ENCODE peak calls at places on chromosomes 6 and 20, in four cellular contexts. R is effector memory CD4-positive, alpha-beta T cell; U is Panc1; K is adipocyte. J is an unnamed sample. For H3K9me3, the result is how much of the 10 kb centered on the place peaks cover.

GRCh38 chr6:156752666-156753301 is 24.4 kb upstream of the ARID1B start:
- DNase-seq in R (no peak), U (peak), K (no peak), J (no peak)

GRCh38 chr6:111715321-111715720 is 109.6 kb upstream of the TRAF3IP2 start:
- DNase-seq in U (no peak), R (peak), K (no peak), J (no peak)

GRCh38 chr20:57282691-57283361 is 16.4 kb upstream of the BMP7 start:
- DNase-seq in U (no peak), R (no peak), K (no peak), J (no peak)

GRCh38 chr20:41632896-41633295 is 14.7 kb upstream of the CHD6 start:
- DNase-seq in K (no peak), U (no peak), R (no peak), J (no peak)

GRCh38 chr20:6122873-6123649 is at the start of gene FERMT1:
- DNase-seq in U (no peak), R (no peak), K (peak), J (no peak)

GRCh38 chr6:491233-491632 is 99.7 kb downstream of the IRF4 start:
- DNase-seq in K (peak), R (peak), U (no peak), J (no peak)

GRCh38 chr6:42279144-42279781 is 61.6 kb upstream of the MRPS10 start:
- DNase-seq in U (no peak), K (peak), R (no peak), J (no peak)

GRCh38 chr6:16236648-16237199 is 1.7 kb upstream of the GMPR start:
- DNase-seq in U (no peak), K (peak), R (no peak), J (no peak)

GRCh38 chr6:68710916-68711315 is 75.8 kb downstream of the ADGRB3 start:
- DNase-seq in U (no peak), R (no peak), K (no peak), J (no peak)

GRCh38 chr20:41347523-41348429 is 7.2 kb downstream of the LPIN3 start:
- DNase-seq in R (no peak), U (no peak), K (no peak), J (no peak)

GRCh38 chr6:24847402-24847801 is 48.7 kb upstream of the ARMH2 start:
- DNase-seq in K (no peak), R (no peak), U (no peak), J (no peak)

GRCh38 chr6:132813173-132813856 is 1.1 kb upstream of the RPS12 start:
- DNase-seq in U (no peak), R (peak), K (peak), J (peak)

GRCh38 chr20:60512436-60512835 is 554.2 kb downstream of the CDH26 start:
- DNase-seq in R (no peak), U (no peak), K (no peak), J (no peak)

GRCh38 chr20:62368629-62369507 is 1.8 kb upstream of the LAMA5 start:
- DNase-seq in R (no peak), K (peak), U (no peak), J (no peak)

GRCh38 chr6:14066782-14067406 is 50.7 kb upstream of the CD83 start:
- DNase-seq in R (no peak), U (no peak), K (peak), J (no peak)

GRCh38 chr6:36852481-36853147 is 13.4 kb upstream of the CPNE5 start:
- DNase-seq in U (no peak), R (no peak), K (peak), J (no peak)

GRCh38 chr20:33076662-33077398 is 2.6 kb upstream of the BPIFB4 start:
- DNase-seq in K (peak), U (no peak), R (no peak), J (no peak)

GRCh38 chr6:32627831-32628230 is 9.4 kb upstream of the HLA-DQA1 start:
- DNase-seq in K (no peak), R (peak), U (no peak), J (peak)

GRCh38 chr20:2822073-2822472 is 5.9 kb downstream of the TMEM239 start:
- DNase-seq in K (no peak), U (no peak), R (peak), J (peak)

GRCh38 chr6:47733879-47734558 is 35.6 kb downstream of the ADGRF4 start:
- DNase-seq in K (peak), U (no peak), R (no peak), J (no peak)

GRCh38 chr20:33290852-33291251 is 7.8 kb downstream of the BPIFB1 start:
- DNase-seq in K (no peak), R (no peak), U (no peak), J (no peak)

GRCh38 chr6:20021795-20022194 is 184.6 kb downstream of the ID4 start:
- DNase-seq in U (no peak), K (no peak), R (no peak), J (no peak)

GRCh38 chr6:117531346-117531745 is 48.9 kb downstream of the DCBLD1 start:
- DNase-seq in U (no peak), R (no peak), K (peak), J (no peak)

GRCh38 chr6:164227952-164228522 is 813.5 kb downstream of the QKI start:
- DNase-seq in K (no peak), U (no peak), R (no peak), J (no peak)

GRCh38 chr6:164230804-164231203 is 816.3 kb downstream of the QKI start:
- DNase-seq in R (no peak), K (no peak), U (no peak), J (no peak)

DNA sequence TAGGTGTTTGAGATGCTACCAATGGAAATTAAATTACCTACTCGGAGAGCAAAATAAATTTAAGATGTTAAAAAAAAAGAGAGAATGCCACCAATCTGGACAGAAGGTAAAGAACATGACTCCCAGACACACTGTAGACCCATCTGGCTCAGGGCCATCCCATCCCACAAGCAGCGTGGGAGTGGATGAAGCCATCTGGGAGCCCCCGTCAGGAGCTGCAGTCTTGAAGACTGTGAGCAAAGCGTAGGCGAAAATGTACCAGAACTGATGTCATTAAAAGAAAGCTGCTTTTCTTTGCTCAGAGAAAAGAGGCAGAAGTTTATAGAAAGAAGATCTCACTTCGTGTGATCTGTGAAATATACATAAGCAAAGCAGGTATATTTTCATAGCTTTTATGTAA is 815.7 kb downstream of the QKI start:
- DNase-seq in K (no peak), R (no peak), U (no peak), J (no peak)
- H3K9me3 ChIP-seq in K (under half), R (under half), U (under half), J (under half)

DNA sequence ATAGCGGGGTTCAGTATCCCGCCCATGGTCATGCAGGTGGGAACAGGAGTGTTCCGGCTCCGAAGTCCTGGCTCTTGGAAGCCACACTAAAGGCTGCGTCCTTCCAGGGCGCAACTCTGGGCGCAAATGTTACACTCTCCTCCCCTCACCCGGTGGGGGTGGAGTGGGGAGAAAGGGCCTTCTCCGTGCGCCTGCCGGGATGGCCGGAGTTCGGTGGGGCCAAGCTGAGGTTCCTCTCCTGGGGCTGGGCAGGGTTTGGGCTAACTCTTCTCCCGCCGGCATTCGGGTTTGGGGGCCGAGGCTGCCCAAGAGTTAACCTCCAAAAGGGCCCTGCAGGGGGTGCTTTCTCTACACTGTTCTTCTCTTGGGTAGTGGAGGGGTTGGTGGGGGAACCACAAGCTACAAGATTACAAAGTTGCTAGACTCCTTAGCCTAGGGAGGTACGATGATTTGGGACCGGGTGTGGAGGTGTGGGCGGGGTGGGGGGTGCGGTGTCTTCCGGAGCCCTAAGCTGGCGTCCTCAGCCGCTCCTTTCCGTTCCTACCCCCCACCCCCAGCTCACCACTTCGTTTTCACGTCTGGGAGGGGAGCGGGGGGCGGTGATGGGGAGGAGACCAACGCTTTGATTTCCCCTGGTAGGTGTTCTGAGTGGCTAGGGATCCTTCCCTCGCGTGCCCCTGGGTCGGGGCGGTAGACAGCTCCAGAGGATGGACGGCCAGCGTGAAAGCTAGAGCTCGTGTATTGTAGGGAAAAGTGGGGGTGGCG is 12.3 kb downstream of the NRN1 start:
- DNase-seq in R (no peak), K (no peak), U (no peak), J (no peak)
- H3K9me3 ChIP-seq in R (under half), K (under half), U (under half), J (under half)

DNA sequence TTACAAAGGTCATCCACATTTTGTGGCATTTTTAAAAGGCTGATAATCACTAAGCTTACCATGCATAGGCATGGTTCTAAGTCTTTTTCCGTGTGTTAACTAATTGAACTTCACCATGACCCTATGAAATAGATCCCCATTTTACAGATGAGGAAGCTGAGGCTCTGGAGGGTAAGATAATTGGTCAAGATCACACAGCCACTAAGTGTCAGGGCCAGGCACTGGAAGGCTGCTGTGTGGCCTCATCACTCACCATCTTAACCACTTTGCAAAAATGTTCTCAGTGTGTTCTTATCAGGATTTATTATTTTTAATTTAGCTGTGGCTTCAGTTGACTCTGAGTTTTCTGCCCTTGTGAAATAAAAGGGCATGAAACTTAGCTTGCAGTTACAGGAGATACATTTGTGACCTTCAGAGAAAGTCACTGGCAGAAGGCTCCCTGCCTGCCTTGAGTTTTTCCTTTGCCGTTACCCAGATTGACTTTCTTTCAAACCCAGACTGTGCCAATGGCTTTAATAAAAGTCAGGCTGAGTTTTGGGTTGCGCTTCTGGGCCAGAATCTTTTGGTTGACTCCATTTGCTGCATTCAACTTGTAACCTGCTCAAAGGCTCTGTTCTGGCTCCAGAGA is 82.0 kb downstream of the EZR start:
- DNase-seq in U (no peak), K (no peak), R (no peak), J (no peak)
- H3K9me3 ChIP-seq in U (under half), K (under half), R (under half), J (under half)

DNA sequence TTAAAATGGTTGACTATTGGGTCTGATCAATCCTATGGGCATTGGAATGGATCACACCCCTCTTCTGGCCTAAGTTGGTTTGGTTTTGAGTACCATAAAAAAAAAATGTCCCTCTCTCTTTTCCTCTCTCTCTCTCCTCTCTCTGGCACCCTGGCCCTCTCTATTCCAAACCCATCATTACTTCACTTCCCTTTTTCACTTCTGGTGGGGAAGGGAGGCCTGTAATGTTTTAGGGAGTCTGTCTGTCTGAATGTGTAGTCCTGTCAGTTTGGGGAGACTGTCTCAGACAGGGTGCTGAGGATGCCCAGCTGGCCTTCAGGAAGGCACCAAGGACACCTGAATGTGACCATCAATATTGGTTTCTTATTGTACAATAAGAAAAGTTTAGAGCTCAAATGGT is 165.8 kb downstream of the CD24 start:
- DNase-seq in R (no peak), K (no peak), U (no peak), J (no peak)
- H3K9me3 ChIP-seq in R (under half), K (half or more), U (under half), J (under half)

DNA sequence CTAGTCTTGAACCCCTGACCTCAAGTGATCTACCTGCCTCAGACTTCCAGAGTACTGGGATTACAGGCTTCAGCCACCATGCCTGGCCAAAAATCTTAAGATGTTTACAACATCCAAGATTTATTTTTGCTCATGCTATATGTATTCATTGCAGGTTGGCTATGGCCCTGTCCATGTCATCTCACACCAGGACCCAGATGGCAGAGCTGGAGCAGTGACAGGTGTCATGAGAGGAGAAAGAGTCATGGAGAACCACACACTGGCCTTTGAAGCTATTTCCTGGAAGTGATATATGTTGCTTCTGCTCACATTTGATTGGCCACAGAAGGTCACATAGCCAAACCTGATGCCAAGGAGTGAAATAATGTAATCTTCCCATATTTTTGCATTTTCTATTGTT is 13.8 kb upstream of the DDR1 start:
- DNase-seq in R (no peak), K (no peak), U (no peak), J (no peak)
- H3K9me3 ChIP-seq in R (under half), K (under half), U (under half), J (under half)